ENCODE peak calls at places on chromosome 7, in four cellular contexts. J is hypothalamus, I is NCI-H187, T is mammary epithelial cell. B is an unnamed sample.

GRCh38 chr7:112554591-112554990 is 73.8 kb downstream of the LSMEM1 start:
- DNase-seq in J (no peak), I (no peak), T (no peak), B (no peak)

GRCh38 chr7:92028226-92028625 is 87.6 kb downstream of the AKAP9 start:
- DNase-seq in J (no peak), I (no peak), T (no peak), B (no peak)

GRCh38 chr7:17304926-17305325 is 6.5 kb downstream of the AHR start:
- DNase-seq in J (no peak), I (no peak), T (peak; percentile 91), B (no peak)

GRCh38 chr7:17613338-17614041 is 315.0 kb downstream of the AHR start:
- DNase-seq in J (no peak), I (no peak), T (no peak), B (no peak)

GRCh38 chr7:43108255-43109011 is 4.0 kb upstream of the HECW1 start:
- DNase-seq in J (peak; percentile 17), I (no peak), T (peak; percentile 50), B (no peak)

GRCh38 chr7:151684408-151685175 is 164.9 kb upstream of the RHEB start:
- DNase-seq in J (no peak), I (no peak), T (no peak), B (no peak)

GRCh38 chr7:37310322-37311080 is 138.2 kb downstream of the ELMO1 start:
- DNase-seq in J (no peak), I (no peak), T (no peak), B (no peak)

GRCh38 chr7:82110146-82110823 is 333.3 kb downstream of the CACNA2D1 start:
- DNase-seq in J (no peak), I (no peak), T (no peak), B (no peak)

GRCh38 chr7:68529221-68529620 is 1069.1 kb upstream of the AUTS2 start:
- DNase-seq in J (no peak), I (no peak), T (no peak), B (no peak)

GRCh38 chr7:131553906-131554305 is 2.5 kb downstream of the PODXL start:
- DNase-seq in J (no peak), I (no peak), T (no peak), B (no peak)

GRCh38 chr7:12670071-12670729 is 17.2 kb upstream of the ARL4A start:
- DNase-seq in J (no peak), I (no peak), T (no peak), B (no peak)

GRCh38 chr7:38374507-38374906 is 101.1 kb upstream of the TARP start:
- DNase-seq in J (no peak), I (no peak), T (no peak), B (no peak)

GRCh38 chr7:88933285-88933684 is 137.7 kb upstream of the TEX47 start:
- DNase-seq in J (no peak), I (no peak), T (no peak), B (no peak)

GRCh38 chr7:36598056-36598675 is 126.1 kb downstream of the AOAH start:
- DNase-seq in J (no peak), I (no peak), T (no peak), B (no peak)

GRCh38 chr7:132750056-132750455 is 173.8 kb upstream of the PLXNA4 start:
- DNase-seq in J (no peak), I (no peak), T (no peak), B (no peak)

GRCh38 chr7:27999829-28000228 is 180.8 kb downstream of the JAZF1 start:
- DNase-seq in J (no peak), I (no peak), T (peak; percentile 4), B (no peak)

GRCh38 chr7:17651926-17652385 is 288.3 kb downstream of the SNX13 start:
- DNase-seq in J (no peak), I (no peak), T (peak; percentile 79), B (no peak)

GRCh38 chr7:40199076-40199802 is 64.4 kb downstream of the SUGCT start:
- DNase-seq in J (no peak), I (no peak), T (peak; percentile 34), B (no peak)

GRCh38 chr7:133570321-133570720 is 317.4 kb downstream of the EXOC4 start:
- DNase-seq in J (no peak), I (no peak), T (no peak), B (no peak)

GRCh38 chr7:25075459-25075858 is 49.6 kb downstream of the CYCS start:
- DNase-seq in J (no peak), I (no peak), T (peak; percentile 59), B (no peak)

GRCh38 chr7:131226116-131226562 is 101.5 kb upstream of the MKLN1 start:
- DNase-seq in J (no peak), I (peak; percentile 78), T (no peak), B (peak; percentile 55)

GRCh38 chr7:85489498-85489897 is 302.6 kb upstream of the SEMA3D start:
- DNase-seq in J (no peak), I (no peak), T (peak; percentile 66), B (no peak)

GRCh38 chr7:44473295-44473694 is 17.2 kb downstream of the NUDCD3 start:
- DNase-seq in J (no peak), I (no peak), T (peak; percentile 67), B (no peak)

GRCh38 chr7:146002431-146003078 is 114.0 kb upstream of the CNTNAP2 start:
- DNase-seq in J (no peak), I (no peak), T (no peak), B (no peak)

GRCh38 chr7:5594616-5595544 is 171.2 kb upstream of the TNRC18 start:
- DNase-seq in J (no peak), I (no peak), T (peak; percentile 60), B (no peak)

GRCh38 chr7:83271212-83272099 is 108.8 kb upstream of the PCLO start:
- DNase-seq in J (no peak), I (no peak), T (peak; percentile 22), B (no peak)

GRCh38 chr7:73718905-73719805 is at the start of gene STX1A:
- DNase-seq in J (peak; percentile 15), I (peak; percentile 19), T (peak; percentile 58), B (peak; percentile 59)

GRCh38 chr7:96679886-96680285 is 29.8 kb downstream of the SEM1 start:
- DNase-seq in J (no peak), I (no peak), T (no peak), B (no peak)

GRCh38 chr7:158285383-158285770 is 302.2 kb downstream of the PTPRN2 start:
- DNase-seq in J (no peak), I (peak; percentile 15), T (no peak), B (no peak)

GRCh38 chr7:158646766-158647474 is 57.7 kb downstream of the NCAPG2 start:
- DNase-seq in J (no peak), I (no peak), T (peak; percentile 8), B (no peak)

GRCh38 chr7:147678943-147679342 is 911.6 kb upstream of the C7orf33 start:
- DNase-seq in J (no peak), I (no peak), T (no peak), B (no peak)

GRCh38 chr7:25823571-25823970 is 328.4 kb upstream of the NFE2L3 start:
- DNase-seq in J (no peak), I (no peak), T (no peak), B (no peak)